ENCODE peak calls at places on chromosomes 16 and 17, in five cellular contexts. V is neuronal stem cell; A is left ventricle myocardium inferior; S is heart left ventricle; K is CD8-positive, alpha-beta T cell. Z is an unnamed sample.

GRCh38 chr16:81445143-81445922 is 725 bp downstream of the CMIP start:
- DNase-seq in V (no peak), A (no peak), S (peak; percentile 43), K (peak; percentile 24), Z (peak; percentile 53)

GRCh38 chr17:56064506-56064905 is 88.8 kb upstream of the ANKFN1 start:
- DNase-seq in V (no peak), A (no peak), S (no peak), K (no peak), Z (no peak)

GRCh38 chr16:31874354-31875111 is 926 bp downstream of the ZNF267 start:
- DNase-seq in V (no peak), A (no peak), S (no peak), K (no peak), Z (peak; percentile 51)

GRCh38 chr16:57471852-57472664 is 9.6 kb downstream of the POLR2C start:
- DNase-seq in V (no peak), A (no peak), S (no peak), K (no peak), Z (no peak)

GRCh38 chr17:5209396-5209795 is 17.7 kb upstream of the ZNF594 start:
- DNase-seq in V (no peak), A (no peak), S (no peak), K (no peak), Z (no peak)

GRCh38 chr16:68642436-68643064 is 2.6 kb upstream of the CDH3 start:
- DNase-seq in V (no peak), A (no peak), S (no peak), K (no peak), Z (no peak)

GRCh38 chr17:79746955-79747507 is 16.3 kb downstream of the ENPP7 start:
- DNase-seq in V (no peak), A (no peak), S (no peak), K (no peak), Z (no peak)

GRCh38 chr17:50051082-50051576 is 4.8 kb upstream of the ITGA3 start:
- DNase-seq in V (no peak), A (no peak), S (no peak), K (peak; percentile 31), Z (no peak)

GRCh38 chr16:22813946-22814325 is at the start of gene HS3ST2:
- DNase-seq in V (peak; percentile 64), A (peak; percentile 35), S (peak; percentile 49), K (no peak), Z (no peak)

GRCh38 chr17:66564992-66565465 is 262.6 kb downstream of the PRKCA start:
- DNase-seq in V (no peak), A (no peak), S (no peak), K (no peak), Z (no peak)

GRCh38 chr16:49600541-49600940 is 226.9 kb downstream of the C16orf78 start:
- DNase-seq in V (no peak), A (no peak), S (no peak), K (no peak), Z (no peak)

GRCh38 chr16:85171809-85172464 is 59.7 kb upstream of the CIBAR2 start:
- DNase-seq in V (no peak), A (no peak), S (no peak), K (no peak), Z (no peak)

GRCh38 chr16:84501077-84501735 is 3.3 kb downstream of the MEAK7 start:
- DNase-seq in V (no peak), A (no peak), S (no peak), K (no peak), Z (no peak)

GRCh38 chr16:12337776-12338655 is 361.5 kb downstream of the SNX29 start:
- DNase-seq in V (no peak), A (no peak), S (no peak), K (no peak), Z (no peak)

GRCh38 chr17:3318336-3318735 is 20.2 kb upstream of the OR3A1 start:
- DNase-seq in V (no peak), A (no peak), S (no peak), K (no peak), Z (no peak)

GRCh38 chr16:86774931-86775330 is 196.6 kb downstream of the FOXL1 start:
- DNase-seq in V (no peak), A (no peak), S (no peak), K (no peak), Z (no peak)

GRCh38 chr16:82855471-82855870 is 228.7 kb downstream of the CDH13 start:
- DNase-seq in V (no peak), A (no peak), S (no peak), K (no peak), Z (no peak)

GRCh38 chr17:75512946-75513666 is 2.2 kb downstream of the CASKIN2 start:
- DNase-seq in V (no peak), A (no peak), S (no peak), K (no peak), Z (no peak)

GRCh38 chr16:77375396-77375795 is 59.4 kb downstream of the ADAMTS18 start:
- DNase-seq in V (no peak), A (no peak), S (no peak), K (no peak), Z (no peak)

GRCh38 chr17:80722656-80723055 is 178.0 kb downstream of the RPTOR start:
- DNase-seq in V (no peak), A (no peak), S (no peak), K (no peak), Z (no peak)

GRCh38 chr17:58338454-58338841 is 9.9 kb upstream of the TSPOAP1 start:
- DNase-seq in V (no peak), A (no peak), S (no peak), K (no peak), Z (no peak)

DNA sequence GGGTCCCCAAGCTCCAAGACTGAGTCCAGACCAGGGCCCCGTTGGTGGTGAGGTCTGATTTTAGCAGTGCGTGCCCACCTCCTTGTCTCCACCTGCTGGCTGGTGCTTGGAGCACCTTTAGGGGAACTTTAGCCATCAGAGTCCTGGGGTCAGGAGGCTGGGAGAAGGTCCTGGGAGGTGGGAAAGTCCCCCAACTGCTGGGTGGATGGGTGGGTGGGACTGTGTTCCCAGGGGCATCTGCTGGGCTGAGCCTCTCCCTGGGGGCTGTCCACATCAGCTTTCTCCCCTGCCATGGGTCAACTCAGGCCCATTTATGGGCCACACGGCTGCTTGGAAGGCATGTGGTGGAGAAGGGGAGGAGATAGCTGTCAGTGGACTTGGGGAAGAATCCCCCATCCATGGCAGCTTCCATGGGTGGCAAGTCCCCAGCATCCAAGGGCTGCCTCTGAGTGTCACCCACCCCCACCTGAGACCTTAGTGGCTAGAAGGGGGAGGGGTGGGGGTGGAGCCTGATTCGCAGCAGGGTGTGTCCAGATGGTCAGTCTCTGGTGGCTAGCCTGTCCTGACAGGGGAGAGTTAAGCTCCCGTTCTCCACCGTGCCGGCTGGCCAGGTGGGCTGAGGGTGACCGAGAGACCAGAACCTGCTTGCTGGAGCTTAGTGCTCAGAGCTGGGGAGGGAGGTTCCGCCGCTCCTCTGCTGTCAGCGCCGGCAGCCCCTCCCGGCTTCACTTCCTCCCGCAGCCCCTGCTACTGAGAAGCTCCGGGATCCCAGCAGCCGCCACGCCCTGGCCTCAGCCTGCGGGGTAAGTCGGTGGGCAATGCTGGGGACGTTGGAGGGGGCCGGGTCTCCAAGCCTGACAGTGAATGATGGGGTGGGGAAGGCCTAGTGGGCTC is at the start of gene TRPV2:
- DNase-seq in V (no peak), A (peak; percentile 56), S (peak; percentile 54), K (peak; percentile 50), Z (peak; percentile 42)
- H3K4me3 ChIP-seq in V (no peak within 1 kb of the TSS), A (peak within 1 kb of the TSS; percentile 72), S (peak within 1 kb of the TSS; percentile 93), K (peak within 1 kb of the TSS; percentile 95), Z (no peak within 1 kb of the TSS)

DNA sequence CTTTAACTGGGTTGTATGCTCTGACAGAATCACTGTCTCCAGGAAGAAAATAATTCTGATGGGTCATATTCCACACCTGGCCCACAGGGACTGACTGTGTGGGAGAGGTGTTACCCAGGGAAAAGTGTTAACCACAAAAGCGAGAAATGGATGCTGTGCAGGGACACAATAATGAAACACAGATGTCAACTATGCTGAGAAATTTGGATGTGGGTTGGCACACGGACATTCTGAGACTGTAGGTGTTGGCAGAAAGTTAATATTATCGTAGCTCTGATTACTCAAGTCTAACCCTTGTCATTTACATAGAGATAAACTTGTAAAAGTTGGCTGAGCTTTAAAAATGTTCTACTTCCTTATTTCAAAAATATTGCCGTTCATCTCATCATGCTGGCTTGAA is 19.6 kb downstream of the TMC5 start:
- DNase-seq in V (no peak), A (no peak), S (no peak), K (no peak), Z (no peak)
- H3K4me3 ChIP-seq in V (no peak overlapping the region), A (no peak overlapping the region), S (no peak overlapping the region), K (no peak overlapping the region), Z (no peak overlapping the region)

GRCh38 chr16:88941933-88942909 is 34.8 kb downstream of the CBFA2T3 start:
- DNase-seq in V (peak; percentile 59), A (peak; percentile 61), S (no peak), K (peak; percentile 29), Z (peak; percentile 14)
- H3K4me3 ChIP-seq in V (no peak overlapping the region), A (peak overlapping the region; percentile 85), S (peak overlapping the region; percentile 86), K (no peak overlapping the region), Z (no peak overlapping the region)

GRCh38 chr17:32822996-32823395 is 53.9 kb downstream of the MYO1D start:
- DNase-seq in V (no peak), A (no peak), S (no peak), K (no peak), Z (no peak)

GRCh38 chr17:32815460-32815859 is 61.5 kb downstream of the MYO1D start:
- DNase-seq in V (no peak), A (no peak), S (no peak), K (no peak), Z (no peak)

GRCh38 chr17:32819787-32820186 is 57.1 kb downstream of the MYO1D start:
- DNase-seq in V (no peak), A (no peak), S (no peak), K (no peak), Z (no peak)

GRCh38 chr17:32820440-32820839 is 56.5 kb downstream of the MYO1D start:
- DNase-seq in V (no peak), A (no peak), S (no peak), K (no peak), Z (no peak)

GRCh38 chr17:32819035-32819434 is 57.9 kb downstream of the MYO1D start:
- DNase-seq in V (no peak), A (no peak), S (no peak), K (no peak), Z (no peak)
- H3K4me3 ChIP-seq in V (no peak overlapping the region), A (peak overlapping the region; percentile 20), S (no peak overlapping the region), K (no peak overlapping the region), Z (no peak overlapping the region)

DNA sequence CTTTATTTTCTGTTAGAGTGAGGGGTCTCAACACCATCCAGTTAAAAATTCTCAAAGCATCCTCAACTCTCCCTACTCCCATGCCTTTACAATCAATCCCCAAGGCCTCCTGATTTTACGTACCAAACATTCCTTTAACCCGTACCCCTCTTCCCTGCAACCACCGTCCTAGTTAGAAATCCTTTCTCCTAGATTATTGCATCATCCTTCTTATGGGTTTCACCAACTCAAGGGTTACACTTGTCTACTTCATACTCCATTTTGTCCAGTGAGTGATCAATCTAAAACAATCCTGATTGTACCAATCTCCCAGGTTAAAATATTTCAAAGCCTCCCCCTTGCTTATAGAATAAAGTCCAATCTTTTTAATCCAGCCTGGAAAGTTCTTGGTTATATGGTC is 24.7 kb downstream of the SOX9 start:
- DNase-seq in V (no peak), A (no peak), S (no peak), K (no peak), Z (no peak)
- H3K4me3 ChIP-seq in V (no peak overlapping the region), A (no peak overlapping the region), S (no peak overlapping the region), K (no peak overlapping the region), Z (no peak overlapping the region)

Z was measured in HAP-1.